ENCODE peak calls at places on chromosome 3, in five cellular contexts. L is stimulated activated CD4-positive, alpha-beta T cell treated with anti-CD3 and anti-CD28 coated beads, Interleukin-15, amount 100 ng/mL, for 1 hour; D is esophagus squamous epithelium; A is sigmoid colon; S is endothelial cell. O is an unnamed sample.

GRCh38 chr3:135163701-135164100 is 368.6 kb downstream of the EPHB1 start:
- DNase-seq in L (no peak), D (no peak), A (no peak), S (no peak), O (no peak)

GRCh38 chr3:16055606-16056209 is 118.8 kb upstream of the GALNT15 start:
- DNase-seq in L (no peak), D (no peak), A (no peak), S (no peak), O (no peak)

GRCh38 chr3:64878372-64878771 is 190.6 kb upstream of the ADAMTS9 start:
- DNase-seq in L (no peak), D (no peak), A (no peak), S (no peak), O (no peak)

GRCh38 chr3:106208979-106209378 is 340.2 kb upstream of the CBLB start:
- DNase-seq in L (no peak), D (no peak), A (no peak), S (no peak), O (no peak)

GRCh38 chr3:188914556-188914955 is 257.2 kb upstream of the TPRG1 start:
- DNase-seq in L (no peak), D (no peak), A (no peak), S (no peak), O (no peak)

GRCh38 chr3:81352867-81353266 is 408.6 kb downstream of the GBE1 start:
- DNase-seq in L (no peak), D (no peak), A (no peak), S (peak), O (peak)

GRCh38 chr3:115680802-115681345 is 57.6 kb downstream of the GAP43 start:
- DNase-seq in L (no peak), D (no peak), A (no peak), S (no peak), O (no peak)

GRCh38 chr3:120524171-120524923 is 71.8 kb upstream of the NDUFB4 start:
- DNase-seq in L (no peak), D (no peak), A (no peak), S (no peak), O (no peak)

GRCh38 chr3:177141899-177142651 is 55.2 kb downstream of the TBL1XR1 start:
- DNase-seq in L (no peak), D (no peak), A (no peak), S (no peak), O (peak)

GRCh38 chr3:143951351-143951971 is 20.2 kb upstream of the DIPK2A start:
- DNase-seq in L (no peak), D (no peak), A (no peak), S (peak), O (peak)

GRCh38 chr3:32376098-32376497 is 15.6 kb upstream of the CMTM7 start:
- DNase-seq in L (no peak), D (no peak), A (no peak), S (no peak), O (no peak)